ENCODE peak calls at places on chromosome 20, in seven cellular contexts. K is GM23338, E is GM12865, W is fibroblast of pulmonary artery, U is left ventricle myocardium inferior, J is pancreas, T is fibroblast of lung. R is an unnamed sample.
A peak's percentile ranks its signal among the peaks of the same experiment; 100 is the strongest.

GRCh38 chr20:38806855-38807655 is 1.6 kb downstream of the PPP1R16B start:
- DNase-seq in K (peak; percentile 22), E (peak; percentile 69), W (no peak), U (no peak), J (no peak), T (no peak), R (peak; percentile 58)

GRCh38 chr20:6468751-6469150 is 298.7 kb upstream of the BMP2 start:
- DNase-seq in K (no peak), E (no peak), W (no peak), U (no peak), J (no peak), T (no peak), R (no peak)

GRCh38 chr20:33689973-33690372 is 3.8 kb upstream of the E2F1 start:
- DNase-seq in K (no peak), E (no peak), W (peak; percentile 77), U (no peak), J (no peak), T (peak; percentile 39), R (no peak)

GRCh38 chr20:21515300-21516179 is 1.7 kb upstream of the NKX2-2 start:
- DNase-seq in K (peak; percentile 75), E (no peak), W (no peak), U (no peak), J (no peak), T (no peak), R (no peak)

GRCh38 chr20:14848806-14849205 is 511.4 kb upstream of the FLRT3 start:
- DNase-seq in K (no peak), E (no peak), W (no peak), U (no peak), J (no peak), T (no peak), R (no peak)

GRCh38 chr20:37947943-37948342 is 45.0 kb downstream of the VSTM2L start:
- DNase-seq in K (no peak), E (no peak), W (no peak), U (no peak), J (no peak), T (no peak), R (no peak)

GRCh38 chr20:62310757-62311121 is 7.9 kb downstream of the ADRM1 start:
- DNase-seq in K (no peak), E (no peak), W (no peak), U (no peak), J (no peak), T (peak; percentile 44), R (no peak)

GRCh38 chr20:31934968-31935764 is 16.7 kb downstream of the PDRG1 start:
- DNase-seq in K (peak; percentile 94), E (peak; percentile 11), W (no peak), U (no peak), J (no peak), T (no peak), R (no peak)

GRCh38 chr20:23508896-23509579 is 18.1 kb downstream of the CST8 start:
- DNase-seq in K (no peak), E (no peak), W (no peak), U (no peak), J (no peak), T (no peak), R (no peak)

GRCh38 chr20:43537921-43538854 is 20.6 kb upstream of the SGK2 start:
- DNase-seq in K (peak; percentile 84), E (peak; percentile 59), W (peak; percentile 75), U (peak; percentile 54), J (peak; percentile 47), T (peak; percentile 74), R (no peak)

GRCh38 chr20:43448748-43449535 is 8.8 kb upstream of the SRSF6 start:
- DNase-seq in K (peak; percentile 76), E (peak; percentile 60), W (peak; percentile 58), U (no peak), J (no peak), T (peak; percentile 33), R (no peak)

GRCh38 chr20:48332555-48332954 is 495.2 kb downstream of the PREX1 start:
- DNase-seq in K (no peak), E (no peak), W (no peak), U (no peak), J (no peak), T (no peak), R (no peak)

GRCh38 chr20:8481636-8482035 is 349.6 kb downstream of the PLCB1 start:
- DNase-seq in K (no peak), E (no peak), W (no peak), U (no peak), J (no peak), T (peak; percentile 82), R (no peak)

GRCh38 chr20:41004561-41005360 is 23.9 kb upstream of the TOP1 start:
- DNase-seq in K (no peak), E (no peak), W (no peak), U (no peak), J (no peak), T (peak; percentile 41), R (no peak)

GRCh38 chr20:45857114-45857835 is at the start of the genes ACOT8 and ZSWIM3:
- DNase-seq in K (peak; percentile 100), E (peak; percentile 100), W (peak; percentile 100), U (peak; percentile 90), J (peak; percentile 99), T (peak; percentile 100), R (peak; percentile 87)

GRCh38 chr20:47956261-47956995 is 171.1 kb upstream of the SULF2 start:
- DNase-seq in K (no peak), E (no peak), W (peak; percentile 62), U (peak; percentile 36), J (no peak), T (peak; percentile 11), R (no peak)

GRCh38 chr20:825710-826421 is 7.6 kb upstream of the FAM110A start:
- DNase-seq in K (no peak), E (no peak), W (no peak), U (no peak), J (no peak), T (no peak), R (no peak)

GRCh38 chr20:59620860-59621485 is 16.6 kb downstream of the PHACTR3 start:
- DNase-seq in K (no peak), E (no peak), W (no peak), U (no peak), J (no peak), T (no peak), R (no peak)
- TF ChIP-seq CTCF in K (no peak), E (no peak), W (no peak), U (no peak), J (no peak), T (no peak), R (no peak)

GRCh38 chr20:10622657-10623418 is 51.0 kb downstream of the JAG1 start:
- DNase-seq in K (no peak), E (no peak), W (peak; percentile 77), U (peak; percentile 34), J (peak; percentile 38), T (peak; percentile 72), R (no peak)

GRCh38 chr20:10625641-10626040 is 48.2 kb downstream of the JAG1 start:
- DNase-seq in K (no peak), E (no peak), W (no peak), U (no peak), J (no peak), T (no peak), R (no peak)

GRCh38 chr20:10618611-10619245 is 55.1 kb downstream of the JAG1 start:
- DNase-seq in K (peak; percentile 70), E (no peak), W (peak; percentile 56), U (no peak), J (no peak), T (peak; percentile 64), R (no peak)

GRCh38 chr20:10619427-10619826 is 54.4 kb downstream of the JAG1 start:
- DNase-seq in K (peak; percentile 76), E (no peak), W (peak; percentile 91), U (no peak), J (no peak), T (peak; percentile 96), R (no peak)

DNA sequence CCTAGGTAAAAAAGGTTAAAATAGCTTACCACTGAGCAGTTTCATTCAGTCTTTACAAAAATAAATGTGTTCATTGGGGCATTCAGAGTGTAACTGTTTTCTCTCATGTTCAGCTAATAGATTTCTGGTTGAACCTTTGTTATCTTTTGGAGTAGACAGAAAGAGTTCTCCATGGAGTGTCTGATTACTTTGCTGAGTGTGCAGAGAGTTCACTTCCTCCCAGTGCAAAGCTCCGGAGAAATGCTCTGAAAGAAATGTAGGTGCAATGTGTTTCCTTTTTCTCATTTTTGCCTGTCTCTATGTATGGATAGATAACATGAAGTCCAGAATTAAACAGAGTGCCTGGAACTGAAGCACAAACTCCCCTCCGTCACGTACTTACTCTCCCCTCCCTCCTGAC is 52.6 kb downstream of the JAG1 start:
- DNase-seq in K (no peak), E (no peak), W (no peak), U (no peak), J (no peak), T (no peak), R (no peak)
- H3K4me3 ChIP-seq in K (no peak overlapping the region), E (no peak overlapping the region), W (no peak overlapping the region), U (no peak overlapping the region), J (no peak overlapping the region), T (no peak overlapping the region), R (no peak overlapping the region)

GRCh38 chr20:17722493-17723300 is 22.9 kb downstream of the BANF2 start:
- DNase-seq in K (no peak), E (no peak), W (no peak), U (no peak), J (no peak), T (no peak), R (no peak)

GRCh38 chr20:17723301-17723691 is 23.5 kb downstream of the BANF2 start:
- DNase-seq in K (no peak), E (no peak), W (no peak), U (no peak), J (no peak), T (no peak), R (no peak)

GRCh38 chr20:17725094-17725835 is 25.5 kb downstream of the BANF2 start:
- DNase-seq in K (no peak), E (no peak), W (no peak), U (no peak), J (no peak), T (no peak), R (no peak)

GRCh38 chr20:17720755-17721154 is 21.0 kb downstream of the BANF2 start:
- DNase-seq in K (no peak), E (no peak), W (no peak), U (no peak), J (no peak), T (no peak), R (no peak)

GRCh38 chr20:17721802-17722486 is 22.2 kb downstream of the BANF2 start:
- DNase-seq in K (peak; percentile 29), E (no peak), W (peak; percentile 7), U (no peak), J (peak; percentile 74), T (no peak), R (no peak)
- TF ChIP-seq CTCF in K (no peak), E (no peak), W (peak; percentile 24), U (no peak), J (peak; percentile 18), T (no peak), R (no peak)

GRCh38 chr20:53829086-53829703 is 235.6 kb upstream of the ZNF217 start:
- DNase-seq in K (no peak), E (peak; percentile 49), W (peak; percentile 97), U (no peak), J (no peak), T (peak; percentile 95), R (no peak)

GRCh38 chr20:53827292-53827995 is 233.8 kb upstream of the ZNF217 start:
- DNase-seq in K (no peak), E (no peak), W (no peak), U (no peak), J (no peak), T (peak; percentile 3), R (no peak)

GRCh38 chr20:53827996-53828672 is 234.5 kb upstream of the ZNF217 start:
- DNase-seq in K (no peak), E (no peak), W (peak; percentile 100), U (no peak), J (no peak), T (peak; percentile 100), R (no peak)

GRCh38 chr20:53829706-53830521 is 236.3 kb upstream of the ZNF217 start:
- DNase-seq in K (no peak), E (peak; percentile 73), W (peak; percentile 52), U (no peak), J (no peak), T (peak; percentile 72), R (peak; percentile 43)

GRCh38 chr20:53828673-53829085 is 235.0 kb upstream of the ZNF217 start:
- DNase-seq in K (peak; percentile 51), E (no peak), W (peak; percentile 95), U (no peak), J (peak; percentile 28), T (peak; percentile 95), R (no peak)
- H3K4me3 ChIP-seq in K (peak overlapping the region; percentile 18), E (peak overlapping the region; percentile 65), W (peak overlapping the region; percentile 38), U (peak overlapping the region; percentile 46), J (peak overlapping the region; percentile 24), T (peak overlapping the region; percentile 47), R (peak overlapping the region; percentile 15)